ENCODE peak calls at places on chromosomes 2 and 18, in seven cellular contexts. Y, L, E, I, A, K and J are unnamed samples.

GRCh38 chr18:22432672-22433137 is 15.0 kb upstream of the CTAGE1 start:
- DNase-seq in Y (peak), L (peak), E (no peak), I (peak), A (no peak), K (no peak), J (peak)

GRCh38 chr2:10057231-10058107 is 14.1 kb downstream of the KLF11 start:
- DNase-seq in Y (peak), L (peak), E (no peak), I (peak), A (peak), K (peak), J (peak)

GRCh38 chr18:7025194-7025593 is 92.4 kb downstream of the LAMA1 start:
- DNase-seq in Y (no peak), L (no peak), E (no peak), I (no peak), A (no peak), K (no peak), J (no peak)

GRCh38 chr2:227473019-227473461 is 1.1 kb downstream of the AGFG1 start:
- DNase-seq in Y (peak), L (peak), E (peak), I (no peak), A (no peak), K (peak), J (no peak)

GRCh38 chr18:35464731-35465728 is 32.7 kb downstream of the INO80C start:
- DNase-seq in Y (no peak), L (no peak), E (no peak), I (no peak), A (no peak), K (no peak), J (no peak)

GRCh38 chr18:61308795-61309393 is 24.3 kb upstream of the CDH20 start:
- DNase-seq in Y (peak), L (no peak), E (no peak), I (no peak), A (no peak), K (no peak), J (peak)

GRCh38 chr2:164412831-164413230 is 208.5 kb downstream of the GRB14 start:
- DNase-seq in Y (no peak), L (no peak), E (no peak), I (no peak), A (no peak), K (no peak), J (no peak)

GRCh38 chr2:150690870-150691269 is 203.4 kb upstream of the RND3 start:
- DNase-seq in Y (peak), L (no peak), E (no peak), I (peak), A (no peak), K (no peak), J (no peak)

GRCh38 chr2:133568172-133568571 is at the start of gene NCKAP5:
- DNase-seq in Y (peak), L (no peak), E (peak), I (peak), A (no peak), K (no peak), J (no peak)

GRCh38 chr2:239826786-239827510 is 198.2 kb downstream of the NDUFA10 start:
- DNase-seq in Y (no peak), L (no peak), E (no peak), I (no peak), A (peak), K (peak), J (no peak)

GRCh38 chr2:69588403-69588802 is 55.1 kb downstream of the AAK1 start:
- DNase-seq in Y (no peak), L (no peak), E (no peak), I (no peak), A (no peak), K (no peak), J (no peak)

GRCh38 chr18:36175481-36175880 is 11.8 kb upstream of the MOCOS start:
- DNase-seq in Y (no peak), L (no peak), E (no peak), I (no peak), A (no peak), K (no peak), J (no peak)

GRCh38 chr18:76394780-76395476 is 100.1 kb downstream of the ZNF516 start:
- DNase-seq in Y (peak), L (no peak), E (no peak), I (no peak), A (no peak), K (no peak), J (peak)

GRCh38 chr2:71100195-71100964 is 29.6 kb downstream of the MCEE start:
- DNase-seq in Y (peak), L (peak), E (peak), I (peak), A (peak), K (peak), J (peak)

GRCh38 chr18:79962835-79963657 is 1.4 kb upstream of the HSBP1L1 start:
- DNase-seq in Y (no peak), L (no peak), E (no peak), I (no peak), A (no peak), K (no peak), J (no peak)

GRCh38 chr2:69559696-69560482 is 83.7 kb downstream of the AAK1 start:
- DNase-seq in Y (peak), L (peak), E (peak), I (peak), A (peak), K (no peak), J (peak)

GRCh38 chr2:171529914-171530313 is 7.6 kb downstream of the CYBRD1 start:
- DNase-seq in Y (no peak), L (no peak), E (no peak), I (no peak), A (no peak), K (peak), J (peak)

GRCh38 chr2:157476915-157477709 is 33.2 kb upstream of the CYTIP start:
- DNase-seq in Y (peak), L (no peak), E (no peak), I (no peak), A (no peak), K (no peak), J (no peak)

GRCh38 chr2:73931531-73932500 is 5.1 kb downstream of the DGUOK start:
- DNase-seq in Y (peak), L (no peak), E (no peak), I (peak), A (no peak), K (no peak), J (no peak)

GRCh38 chr2:2639251-2640139 is 308.4 kb upstream of the MYT1L start:
- DNase-seq in Y (no peak), L (no peak), E (no peak), I (no peak), A (no peak), K (peak), J (no peak)

GRCh38 chr2:109694190-109694589 is 80.0 kb downstream of the SOWAHC start:
- DNase-seq in Y (no peak), L (peak), E (no peak), I (peak), A (no peak), K (no peak), J (peak)

GRCh38 chr2:134588556-134588955 is 130.2 kb downstream of the TMEM163 start:
- DNase-seq in Y (no peak), L (no peak), E (no peak), I (no peak), A (no peak), K (no peak), J (no peak)

DNA sequence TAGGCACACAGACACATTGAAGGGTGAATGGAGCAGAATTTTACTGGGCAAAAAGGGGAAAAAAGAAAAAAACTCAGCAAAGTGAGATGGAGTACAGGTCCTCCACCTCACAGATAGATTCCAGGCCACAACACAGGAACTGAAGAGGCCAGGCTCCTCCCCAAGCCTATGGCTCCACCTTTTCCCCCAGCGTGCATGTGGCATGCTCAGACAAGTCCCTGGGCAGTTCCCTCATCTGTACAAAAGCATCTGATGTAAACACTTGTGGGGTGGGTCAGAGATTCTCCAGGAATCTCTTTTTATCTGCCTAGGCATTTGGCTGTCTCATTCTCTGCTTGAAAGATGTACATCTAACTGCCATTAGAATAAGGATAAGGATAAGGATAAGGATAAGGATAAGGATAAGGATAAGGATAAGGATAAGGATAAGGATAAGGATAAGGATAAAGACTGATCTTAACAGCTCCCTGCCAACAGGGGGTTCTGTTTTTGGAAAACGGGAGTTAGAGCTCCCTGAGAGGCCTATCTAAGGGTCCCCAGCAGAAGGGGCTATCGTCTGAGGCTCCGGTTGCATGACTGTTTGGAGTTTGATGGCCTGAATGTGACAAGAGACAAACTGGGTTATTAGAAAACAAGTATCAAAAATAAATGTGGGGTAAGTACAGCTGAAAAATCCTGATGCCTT is 17.2 kb upstream of the ASXL3 start:
- DNase-seq in Y (peak), L (peak), E (no peak), I (peak), A (peak), K (no peak), J (peak)
- H3K27ac ChIP-seq in Y (no peak), L (no peak), E (no peak), I (no peak), A (no peak), K (no peak), J (no peak)

GRCh38 chr2:191347154-191347553 is 102.0 kb downstream of the MYO1B start:
- DNase-seq in Y (no peak), L (no peak), E (no peak), I (no peak), A (no peak), K (no peak), J (no peak)

GRCh38 chr2:191345788-191346187 is 100.6 kb downstream of the MYO1B start:
- DNase-seq in Y (peak), L (no peak), E (no peak), I (peak), A (no peak), K (no peak), J (peak)

GRCh38 chr2:191335875-191336464 is 90.8 kb downstream of the MYO1B start:
- DNase-seq in Y (no peak), L (no peak), E (no peak), I (no peak), A (no peak), K (no peak), J (no peak)

GRCh38 chr2:191343796-191344338 is 98.7 kb downstream of the MYO1B start:
- DNase-seq in Y (no peak), L (no peak), E (no peak), I (no peak), A (no peak), K (no peak), J (no peak)

DNA sequence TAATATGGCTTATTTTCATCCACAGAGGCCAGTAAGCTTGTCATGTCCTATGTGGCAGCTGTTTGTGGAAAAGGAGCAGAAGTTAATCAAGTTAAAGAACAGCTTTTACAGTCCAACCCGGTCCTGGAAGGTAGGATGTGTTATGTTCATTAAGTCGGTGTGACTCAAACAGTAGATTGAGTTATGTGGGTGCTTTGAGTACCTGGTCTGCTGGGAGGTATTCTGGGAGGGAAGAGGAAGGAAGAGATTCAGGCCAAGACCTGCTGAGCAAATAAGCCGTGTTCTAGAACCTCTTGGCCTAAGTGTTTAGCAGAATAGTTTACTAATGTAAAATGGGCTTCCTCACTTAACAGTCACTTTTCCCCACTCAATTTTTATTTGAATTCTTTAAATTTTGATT is 96.2 kb downstream of the MYO1B start:
- DNase-seq in Y (no peak), L (no peak), E (no peak), I (no peak), A (no peak), K (no peak), J (no peak)
- H2BK120ac ChIP-seq in Y (no peak), L (no peak), E (no peak), I (no peak), A (no peak), K (no peak), J (no peak)

GRCh38 chr2:225083276-225083675 is 41.0 kb upstream of the DOCK10 start:
- DNase-seq in Y (no peak), L (no peak), E (no peak), I (no peak), A (no peak), K (no peak), J (no peak)
- H3K4ac ChIP-seq in Y (peak), L (no peak), E (no peak), I (no peak), A (no peak), K (no peak), J (no peak)

GRCh38 chr2:201452856-201453643 is 1.5 kb downstream of the STRADB start:
- DNase-seq in Y (no peak), L (no peak), E (no peak), I (no peak), A (no peak), K (no peak), J (no peak)

GRCh38 chr2:201451330-201452057 is at the start of the genes STRADB and TRAK2:
- DNase-seq in Y (peak), L (peak), E (peak), I (peak), A (peak), K (peak), J (peak)

GRCh38 chr2:201452058-201452736 is 657 bp downstream of the STRADB start:
- DNase-seq in Y (no peak), L (no peak), E (no peak), I (peak), A (no peak), K (no peak), J (peak)

GRCh38 chr2:201448701-201449100 is 2.6 kb downstream of the TRAK2 start:
- DNase-seq in Y (no peak), L (no peak), E (no peak), I (no peak), A (no peak), K (no peak), J (peak)

DNA sequence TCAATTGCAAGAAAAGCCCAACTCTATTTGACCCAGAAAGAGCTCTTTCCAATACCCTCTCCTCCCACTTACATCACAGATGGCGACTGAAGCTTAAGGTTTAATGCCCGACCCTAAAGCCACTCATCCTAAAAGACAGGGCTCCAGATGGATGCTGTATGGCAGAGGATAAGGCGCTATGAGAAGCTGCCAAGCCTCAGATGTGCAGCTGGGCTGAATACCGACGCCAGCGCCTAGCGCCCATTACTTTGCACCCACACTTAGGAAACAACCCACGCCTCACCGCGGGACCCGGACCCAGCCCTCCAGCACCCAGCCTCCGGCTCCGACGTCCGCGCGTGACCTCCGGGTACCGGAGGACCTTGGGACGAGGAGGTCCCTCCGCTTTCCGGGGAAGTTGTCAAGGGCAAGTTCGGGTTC is 338 bp downstream of the TRAK2 start:
- DNase-seq in Y (peak), L (no peak), E (no peak), I (no peak), A (no peak), K (no peak), J (no peak)
- H3K27ac ChIP-seq in Y (peak), L (peak), E (peak), I (peak), A (no peak), K (peak), J (peak)

GRCh38 chr18:50405582-50406271 is 30.9 kb downstream of the SKA1 start:
- DNase-seq in Y (no peak), L (peak), E (no peak), I (no peak), A (peak), K (peak), J (no peak)
- H2BK120ac ChIP-seq in Y (no peak), L (no peak), E (no peak), I (no peak), A (no peak), K (no peak), J (no peak)

GRCh38 chr2:8006626-8007025 is 675.2 kb upstream of the ID2 start:
- DNase-seq in Y (no peak), L (peak), E (no peak), I (no peak), A (no peak), K (no peak), J (peak)
- H3K4ac ChIP-seq in Y (peak), L (peak), E (no peak), I (no peak), A (no peak), K (no peak), J (no peak)

GRCh38 chr2:160437273-160437672 is 56.3 kb downstream of the RBMS1 start:
- DNase-seq in Y (no peak), L (no peak), E (no peak), I (no peak), A (no peak), K (no peak), J (no peak)

GRCh38 chr2:160445673-160446072 is 47.9 kb downstream of the RBMS1 start:
- DNase-seq in Y (no peak), L (no peak), E (no peak), I (no peak), A (no peak), K (no peak), J (no peak)

GRCh38 chr2:160440888-160441287 is 52.7 kb downstream of the RBMS1 start:
- DNase-seq in Y (no peak), L (no peak), E (no peak), I (peak), A (no peak), K (no peak), J (no peak)

GRCh38 chr2:160442603-160443002 is 51.0 kb downstream of the RBMS1 start:
- DNase-seq in Y (no peak), L (no peak), E (no peak), I (no peak), A (no peak), K (no peak), J (no peak)
- H3K27ac ChIP-seq in Y (no peak), L (no peak), E (no peak), I (no peak), A (no peak), K (no peak), J (no peak)

DNA sequence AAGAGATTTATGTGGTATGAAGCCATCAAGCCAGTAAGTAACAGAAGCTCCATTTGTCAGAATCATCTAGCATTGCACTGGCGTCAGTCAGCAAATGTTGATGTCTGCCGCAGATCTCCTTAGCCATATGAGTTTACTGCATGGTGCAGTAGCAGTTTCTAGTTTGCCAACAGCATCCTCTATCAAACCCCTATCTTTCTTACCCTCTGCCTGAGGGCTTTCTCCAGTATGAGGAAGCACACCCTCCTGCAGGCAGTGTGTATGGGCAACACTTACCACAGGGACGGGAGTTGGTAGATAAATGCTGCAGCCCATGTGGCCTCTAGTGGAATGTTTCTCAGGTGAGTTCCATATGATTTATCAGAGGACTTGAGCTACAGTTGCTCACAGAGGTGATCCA is 63.7 kb downstream of the EFEMP1 start:
- DNase-seq in Y (no peak), L (no peak), E (no peak), I (no peak), A (no peak), K (no peak), J (peak)
- H2BK120ac ChIP-seq in Y (peak), L (no peak), E (no peak), I (no peak), A (no peak), K (no peak), J (no peak)